ENCODE peak calls at places on chromosomes 4 and X, in five cellular contexts. One of them, this sample, is unnamed.
A peak's percentile ranks its signal among the peaks of the same experiment; 100 is the strongest.

GRCh38 chr4:7323872-7324650 is 110.7 kb downstream of the PSAPL1 start:
- DNase-seq in activated CD4-positive, CD25-positive, alpha-beta regulatory T cell: no peak
- DNase-seq in stimulated activated CD8-positive, alpha-beta memory T cell treated with anti-CD3 and anti-CD28 coated beads, Interleukin-7, amount 100 ng/mL, for 1 hour: no peak
- DNase-seq in HFF-Myc: no peak
- DNase-seq in stimulated activated CD4-positive, alpha-beta T cell treated with anti-CD3 and anti-CD28 coated beads, Interleukin-4, amount 100 ng/mL, for 4 hours: no peak
- DNase-seq in this sample: no peak

GRCh38 chr4:109552240-109552639 is 7.8 kb upstream of the MCUB start:
- DNase-seq in activated CD4-positive, CD25-positive, alpha-beta regulatory T cell: no peak
- DNase-seq in stimulated activated CD8-positive, alpha-beta memory T cell treated with anti-CD3 and anti-CD28 coated beads, Interleukin-7, amount 100 ng/mL, for 1 hour: no peak
- DNase-seq in HFF-Myc: no peak
- DNase-seq in stimulated activated CD4-positive, alpha-beta T cell treated with anti-CD3 and anti-CD28 coated beads, Interleukin-4, amount 100 ng/mL, for 4 hours: no peak
- DNase-seq in this sample: no peak

GRCh38 chr4:79650794-79651431 is 242.9 kb upstream of the GK2 start:
- DNase-seq in activated CD4-positive, CD25-positive, alpha-beta regulatory T cell: no peak
- DNase-seq in stimulated activated CD8-positive, alpha-beta memory T cell treated with anti-CD3 and anti-CD28 coated beads, Interleukin-7, amount 100 ng/mL, for 1 hour: no peak
- DNase-seq in HFF-Myc: no peak
- DNase-seq in stimulated activated CD4-positive, alpha-beta T cell treated with anti-CD3 and anti-CD28 coated beads, Interleukin-4, amount 100 ng/mL, for 4 hours: no peak
- DNase-seq in this sample: no peak

GRCh38 chr4:187059031-187059430 is 335.4 kb upstream of the FAT1 start:
- DNase-seq in activated CD4-positive, CD25-positive, alpha-beta regulatory T cell: no peak
- DNase-seq in stimulated activated CD8-positive, alpha-beta memory T cell treated with anti-CD3 and anti-CD28 coated beads, Interleukin-7, amount 100 ng/mL, for 1 hour: no peak
- DNase-seq in HFF-Myc: no peak
- DNase-seq in stimulated activated CD4-positive, alpha-beta T cell treated with anti-CD3 and anti-CD28 coated beads, Interleukin-4, amount 100 ng/mL, for 4 hours: no peak
- DNase-seq in this sample: no peak

GRCh38 chrX:37786666-37787337 is 6.9 kb downstream of the CYBB start:
- DNase-seq in activated CD4-positive, CD25-positive, alpha-beta regulatory T cell: no peak
- DNase-seq in stimulated activated CD8-positive, alpha-beta memory T cell treated with anti-CD3 and anti-CD28 coated beads, Interleukin-7, amount 100 ng/mL, for 1 hour: no peak
- DNase-seq in HFF-Myc: no peak
- DNase-seq in stimulated activated CD4-positive, alpha-beta T cell treated with anti-CD3 and anti-CD28 coated beads, Interleukin-4, amount 100 ng/mL, for 4 hours: no peak
- DNase-seq in this sample: no peak

GRCh38 chr4:154433543-154433942 is 58.1 kb downstream of the DCHS2 start:
- DNase-seq in activated CD4-positive, CD25-positive, alpha-beta regulatory T cell: no peak
- DNase-seq in stimulated activated CD8-positive, alpha-beta memory T cell treated with anti-CD3 and anti-CD28 coated beads, Interleukin-7, amount 100 ng/mL, for 1 hour: no peak
- DNase-seq in HFF-Myc: no peak
- DNase-seq in stimulated activated CD4-positive, alpha-beta T cell treated with anti-CD3 and anti-CD28 coated beads, Interleukin-4, amount 100 ng/mL, for 4 hours: no peak
- DNase-seq in this sample: no peak

GRCh38 chrX:121832446-121832845 is 785.0 kb downstream of the GLUD2 start:
- DNase-seq in activated CD4-positive, CD25-positive, alpha-beta regulatory T cell: no peak
- DNase-seq in stimulated activated CD8-positive, alpha-beta memory T cell treated with anti-CD3 and anti-CD28 coated beads, Interleukin-7, amount 100 ng/mL, for 1 hour: no peak
- DNase-seq in HFF-Myc: no peak
- DNase-seq in stimulated activated CD4-positive, alpha-beta T cell treated with anti-CD3 and anti-CD28 coated beads, Interleukin-4, amount 100 ng/mL, for 4 hours: no peak
- DNase-seq in this sample: no peak

GRCh38 chr4:19224820-19225219 is 1026.9 kb upstream of the SLIT2 start:
- DNase-seq in activated CD4-positive, CD25-positive, alpha-beta regulatory T cell: no peak
- DNase-seq in stimulated activated CD8-positive, alpha-beta memory T cell treated with anti-CD3 and anti-CD28 coated beads, Interleukin-7, amount 100 ng/mL, for 1 hour: no peak
- DNase-seq in HFF-Myc: peak; percentile 31
- DNase-seq in stimulated activated CD4-positive, alpha-beta T cell treated with anti-CD3 and anti-CD28 coated beads, Interleukin-4, amount 100 ng/mL, for 4 hours: no peak
- DNase-seq in this sample: no peak

GRCh38 chr4:7045553-7045952 is 2.4 kb downstream of the TADA2B start:
- DNase-seq in activated CD4-positive, CD25-positive, alpha-beta regulatory T cell: no peak
- DNase-seq in stimulated activated CD8-positive, alpha-beta memory T cell treated with anti-CD3 and anti-CD28 coated beads, Interleukin-7, amount 100 ng/mL, for 1 hour: no peak
- DNase-seq in HFF-Myc: no peak
- DNase-seq in stimulated activated CD4-positive, alpha-beta T cell treated with anti-CD3 and anti-CD28 coated beads, Interleukin-4, amount 100 ng/mL, for 4 hours: no peak
- DNase-seq in this sample: no peak

GRCh38 chr4:4995103-4995761 is 24.0 kb downstream of the CYTL1 start:
- DNase-seq in activated CD4-positive, CD25-positive, alpha-beta regulatory T cell: peak; percentile 5
- DNase-seq in stimulated activated CD8-positive, alpha-beta memory T cell treated with anti-CD3 and anti-CD28 coated beads, Interleukin-7, amount 100 ng/mL, for 1 hour: peak; percentile 9
- DNase-seq in HFF-Myc: no peak
- DNase-seq in stimulated activated CD4-positive, alpha-beta T cell treated with anti-CD3 and anti-CD28 coated beads, Interleukin-4, amount 100 ng/mL, for 4 hours: peak; percentile 26
- DNase-seq in this sample: peak; percentile 78

GRCh38 chr4:67684839-67685531 is 16.0 kb downstream of the UBA6 start:
- DNase-seq in activated CD4-positive, CD25-positive, alpha-beta regulatory T cell: no peak
- DNase-seq in stimulated activated CD8-positive, alpha-beta memory T cell treated with anti-CD3 and anti-CD28 coated beads, Interleukin-7, amount 100 ng/mL, for 1 hour: no peak
- DNase-seq in HFF-Myc: no peak
- DNase-seq in stimulated activated CD4-positive, alpha-beta T cell treated with anti-CD3 and anti-CD28 coated beads, Interleukin-4, amount 100 ng/mL, for 4 hours: no peak
- DNase-seq in this sample: no peak

GRCh38 chr4:153151535-153152452 is 52.4 kb upstream of the TRIM2 start:
- DNase-seq in activated CD4-positive, CD25-positive, alpha-beta regulatory T cell: no peak
- DNase-seq in stimulated activated CD8-positive, alpha-beta memory T cell treated with anti-CD3 and anti-CD28 coated beads, Interleukin-7, amount 100 ng/mL, for 1 hour: no peak
- DNase-seq in HFF-Myc: no peak
- DNase-seq in stimulated activated CD4-positive, alpha-beta T cell treated with anti-CD3 and anti-CD28 coated beads, Interleukin-4, amount 100 ng/mL, for 4 hours: peak; percentile 27
- DNase-seq in this sample: peak; percentile 79

This sample was measured in stomach.